ENCODE peak calls at places on chromosome 21, in seven cellular contexts. Q, A, G, L, I, K and T are unnamed samples. For H3K4me1, the result is how much of the 10 kb centered on the place peaks cover.

GRCh38 chr21:36792505-36792967 is 93.6 kb downstream of the SIM2 start:
- DNase-seq in Q (no peak), A (no peak), G (peak), L (no peak), I (no peak), K (no peak), T (no peak)

GRCh38 chr21:20617130-20617529 is 381.1 kb upstream of the NCAM2 start:
- DNase-seq in Q (no peak), A (no peak), G (no peak), L (no peak), I (no peak), K (no peak), T (no peak)

GRCh38 chr21:46399686-46400085 is 59.0 kb upstream of the DIP2A start:
- DNase-seq in Q (no peak), A (no peak), G (no peak), L (no peak), I (peak), K (no peak), T (no peak)

GRCh38 chr21:33761104-33762036 is 119.1 kb downstream of the ITSN1 start:
- DNase-seq in Q (peak), A (peak), G (peak), L (peak), I (no peak), K (no peak), T (no peak)

GRCh38 chr21:35071347-35071746 is 22.2 kb upstream of the RUNX1 start:
- DNase-seq in Q (no peak), A (no peak), G (no peak), L (no peak), I (no peak), K (no peak), T (no peak)

GRCh38 chr21:28473530-28474225 is 519.0 kb downstream of the LTN1 start:
- DNase-seq in Q (no peak), A (no peak), G (peak), L (peak), I (no peak), K (no peak), T (no peak)

GRCh38 chr21:25456672-25457071 is 150.6 kb downstream of the MRPL39 start:
- DNase-seq in Q (no peak), A (no peak), G (peak), L (peak), I (no peak), K (no peak), T (no peak)

GRCh38 chr21:29181799-29182470 is 51.5 kb downstream of the MAP3K7CL start:
- DNase-seq in Q (peak), A (no peak), G (peak), L (peak), I (no peak), K (no peak), T (no peak)

GRCh38 chr21:21101911-21102310 is 103.7 kb downstream of the NCAM2 start:
- DNase-seq in Q (peak), A (no peak), G (peak), L (peak), I (no peak), K (no peak), T (no peak)

GRCh38 chr21:46622226-46622625 is 13.2 kb upstream of the PRMT2 start:
- DNase-seq in Q (no peak), A (peak), G (no peak), L (no peak), I (peak), K (peak), T (no peak)

GRCh38 chr21:34926784-34927548 is 122.1 kb downstream of the RUNX1 start:
- DNase-seq in Q (no peak), A (no peak), G (peak), L (no peak), I (no peak), K (no peak), T (no peak)

GRCh38 chr21:27291006-27291405 is 324.1 kb upstream of the ADAMTS5 start:
- DNase-seq in Q (no peak), A (no peak), G (no peak), L (no peak), I (no peak), K (no peak), T (no peak)

DNA sequence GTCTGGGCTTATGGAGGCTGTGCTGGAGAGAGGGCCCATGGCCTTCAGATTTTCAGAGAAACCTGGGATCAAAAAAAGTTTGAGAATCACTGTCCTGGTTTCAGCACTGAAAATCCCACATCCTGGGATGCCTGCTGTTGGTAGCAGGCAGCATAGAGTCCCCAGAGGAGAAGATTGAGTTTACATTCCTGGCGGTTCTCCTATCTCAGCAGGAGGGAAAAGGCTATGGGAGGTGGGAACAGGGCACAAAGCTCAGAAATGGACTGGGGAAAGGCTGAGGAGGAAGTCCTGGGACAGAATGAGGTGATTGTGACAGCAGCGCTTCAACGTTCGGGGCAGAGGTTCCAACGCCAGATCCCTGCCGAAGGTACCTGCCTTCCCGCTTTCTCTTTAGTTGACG is 103.4 kb downstream of the ETS2 start:
- DNase-seq in Q (no peak), A (no peak), G (no peak), L (no peak), I (no peak), K (no peak), T (no peak)
- H3K4me1 ChIP-seq in Q (under half), A (under half), G (under half), L (under half), I (under half), K (under half), T (under half)

GRCh38 chr21:17610862-17611261 is 1.8 kb downstream of the BTG3 start:
- DNase-seq in Q (no peak), A (peak), G (peak), L (no peak), I (no peak), K (no peak), T (no peak)

GRCh38 chr21:17607684-17608083 is 5.0 kb downstream of the BTG3 start:
- DNase-seq in Q (no peak), A (no peak), G (no peak), L (no peak), I (no peak), K (no peak), T (no peak)

GRCh38 chr21:17611414-17612022 is 1.2 kb downstream of the BTG3 start:
- DNase-seq in Q (peak), A (peak), G (peak), L (peak), I (peak), K (peak), T (peak)

GRCh38 chr21:17612023-17612564 is 607 bp downstream of the BTG3 start:
- DNase-seq in Q (peak), A (peak), G (peak), L (peak), I (peak), K (peak), T (peak)

GRCh38 chr21:17609681-17610080 is 3.0 kb downstream of the BTG3 start:
- DNase-seq in Q (no peak), A (no peak), G (no peak), L (no peak), I (no peak), K (no peak), T (no peak)
- H3K4me3 ChIP-seq in Q (no peak), A (no peak), G (no peak), L (no peak), I (no peak), K (no peak), T (peak)

GRCh38 chr21:32368386-32368785 is 24.4 kb downstream of the URB1 start:
- DNase-seq in Q (no peak), A (no peak), G (peak), L (peak), I (no peak), K (no peak), T (no peak)

GRCh38 chr21:32367158-32367557 is 25.7 kb downstream of the URB1 start:
- DNase-seq in Q (no peak), A (no peak), G (no peak), L (peak), I (no peak), K (no peak), T (no peak)

GRCh38 chr21:32370971-32371766 is 21.6 kb downstream of the URB1 start:
- DNase-seq in Q (no peak), A (no peak), G (peak), L (peak), I (no peak), K (no peak), T (no peak)

GRCh38 chr21:32372755-32373154 is 20.1 kb downstream of the URB1 start:
- DNase-seq in Q (no peak), A (no peak), G (peak), L (peak), I (no peak), K (no peak), T (no peak)

DNA sequence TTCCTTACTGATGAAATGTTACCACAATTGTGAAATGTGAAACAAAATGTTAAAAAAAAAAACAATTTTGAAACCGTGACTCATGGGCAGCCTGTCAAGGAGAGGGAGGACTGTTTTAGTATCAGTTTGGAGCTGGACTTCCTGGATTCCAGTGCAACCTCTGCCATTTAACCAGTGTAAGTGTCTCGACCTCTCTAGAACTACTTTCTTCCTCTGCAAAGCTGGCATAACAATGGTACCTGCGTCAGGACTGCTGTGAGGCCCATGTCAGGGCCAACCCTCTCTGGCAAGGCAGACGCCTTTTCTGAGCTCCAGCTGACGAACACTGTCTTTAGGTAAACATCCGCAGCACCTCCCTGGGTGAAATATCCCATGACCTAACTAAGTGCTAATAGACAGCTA is 20.9 kb downstream of the URB1 start:
- DNase-seq in Q (no peak), A (no peak), G (peak), L (peak), I (no peak), K (no peak), T (peak)
- H3K27ac ChIP-seq in Q (no peak), A (peak), G (peak), L (peak), I (peak), K (peak), T (no peak)

GRCh38 chr21:44903689-44904088 is 17.0 kb downstream of the ITGB2 start:
- DNase-seq in Q (no peak), A (no peak), G (no peak), L (no peak), I (peak), K (no peak), T (no peak)
- H3K4me1 ChIP-seq in Q (under half), A (under half), G (under half), L (under half), I (under half), K (under half), T (under half)